ENCODE peak calls at places on chromosome 6, in four cellular contexts. W is uterus; K is CD4-positive, CD25-positive, alpha-beta regulatory T cell; X is CD8-positive, alpha-beta T cell. H is an unnamed sample.

GRCh38 chr6:115706324-115706723 is 354.4 kb downstream of the FRK start:
- DNase-seq in W (no peak), K (no peak), X (no peak), H (no peak)

GRCh38 chr6:166112580-166112979 is 55.1 kb downstream of the TBXT start:
- DNase-seq in W (no peak), K (no peak), X (no peak), H (no peak)

GRCh38 chr6:113842165-113842564 is 15.0 kb upstream of the MARCKS start:
- DNase-seq in W (no peak), K (no peak), X (no peak), H (no peak)

GRCh38 chr6:138563650-138564049 is 64.4 kb upstream of the NHSL1 start:
- DNase-seq in W (no peak), K (no peak), X (no peak), H (no peak)

GRCh38 chr6:35185302-35185681 is 28.5 kb upstream of the SCUBE3 start:
- DNase-seq in W (no peak), K (no peak), X (no peak), H (no peak)

GRCh38 chr6:39082310-39082709 is 32.7 kb downstream of the SAYSD1 start:
- DNase-seq in W (no peak), K (no peak), X (no peak), H (no peak)

GRCh38 chr6:147204060-147204785 is at the start of gene STXBP5:
- DNase-seq in W (peak; percentile 51), K (peak; percentile 69), X (peak; percentile 1), H (no peak)

GRCh38 chr6:75213112-75213511 is 7.3 kb upstream of the COL12A1 start:
- DNase-seq in W (no peak), K (no peak), X (no peak), H (no peak)

GRCh38 chr6:10101551-10102252 is 313.2 kb downstream of the TFAP2A start:
- DNase-seq in W (no peak), K (no peak), X (no peak), H (no peak)

GRCh38 chr6:63476302-63476701 is 96.0 kb upstream of the LOC128125822 start:
- DNase-seq in W (no peak), K (no peak), X (no peak), H (no peak)

GRCh38 chr6:42028234-42029061 is 21.9 kb upstream of the TAF8 start:
- DNase-seq in W (no peak), K (peak; percentile 35), X (no peak), H (no peak)

GRCh38 chr6:170393807-170394399 is 87.3 kb downstream of the FAM120B start:
- DNase-seq in W (no peak), K (no peak), X (no peak), H (no peak)

GRCh38 chr6:111745636-111746035 is 127.6 kb downstream of the FYN start:
- DNase-seq in W (no peak), K (no peak), X (no peak), H (no peak)

GRCh38 chr6:118299023-118299422 is 249.1 kb upstream of the PLN start:
- DNase-seq in W (no peak), K (no peak), X (no peak), H (no peak)

GRCh38 chr6:137949686-137950390 is 82.8 kb downstream of the TNFAIP3 start:
- DNase-seq in W (no peak), K (peak; percentile 66), X (no peak), H (no peak)

GRCh38 chr6:70846207-70846835 is 110.5 kb downstream of the B3GAT2 start:
- DNase-seq in W (no peak), K (no peak), X (no peak), H (no peak)

GRCh38 chr6:74814440-74814839 is 391.4 kb downstream of the COL12A1 start:
- DNase-seq in W (no peak), K (no peak), X (no peak), H (no peak)

GRCh38 chr6:100460650-100461204 is 4.0 kb downstream of the SIM1 start:
- DNase-seq in W (no peak), K (no peak), X (no peak), H (no peak)

GRCh38 chr6:100462396-100462795 is 2.3 kb downstream of the SIM1 start:
- DNase-seq in W (no peak), K (no peak), X (no peak), H (no peak)

GRCh38 chr6:100462990-100463684 is 1.6 kb downstream of the SIM1 start:
- DNase-seq in W (no peak), K (no peak), X (no peak), H (no peak)

GRCh38 chr6:100461273-100461919 is 3.3 kb downstream of the SIM1 start:
- DNase-seq in W (no peak), K (no peak), X (no peak), H (no peak)

GRCh38 chr6:100461920-100462295 is 2.8 kb downstream of the SIM1 start:
- DNase-seq in W (no peak), K (peak; percentile 36), X (no peak), H (no peak)
- H3K4me3 ChIP-seq in W (no peak overlapping the region), K (peak overlapping the region; percentile 57), X (no peak overlapping the region), H (no peak overlapping the region)

GRCh38 chr6:11278207-11278559 is 45.7 kb upstream of the NEDD9 start:
- DNase-seq in W (no peak), K (peak; percentile 11), X (no peak), H (no peak)
- H3K27me3 ChIP-seq in W (no peaks in the 10 kb centered on the region), K (no peaks in the 10 kb centered on the region), X (no peaks in the 10 kb centered on the region), H (no peaks in the 10 kb centered on the region)

GRCh38 chr6:15348528-15348927 is 102.7 kb downstream of the JARID2 start:
- DNase-seq in W (no peak), K (no peak), X (no peak), H (no peak)
- H3K4me1 ChIP-seq in W (no peaks in the 10 kb centered on the region), K (peaks cover 9% of the 10 kb centered on the region), X (peaks cover 61% of the 10 kb centered on the region), H (peaks cover 30% of the 10 kb centered on the region)

GRCh38 chr6:157990321-157991066 is 8.8 kb downstream of the SYNJ2 start:
- DNase-seq in W (no peak), K (peak; percentile 52), X (no peak), H (no peak)
- H3K4me3 ChIP-seq in W (no peak overlapping the region), K (no peak overlapping the region), X (peak overlapping the region; percentile 38), H (no peak overlapping the region)

GRCh38 chr6:33812669-33813068 is 8.9 kb upstream of the MLN start:
- DNase-seq in W (no peak), K (peak; percentile 30), X (no peak), H (no peak)

GRCh38 chr6:33808781-33809180 is 5.0 kb upstream of the MLN start:
- DNase-seq in W (no peak), K (no peak), X (no peak), H (no peak)

GRCh38 chr6:33807606-33808005 is 3.8 kb upstream of the MLN start:
- DNase-seq in W (no peak), K (no peak), X (no peak), H (no peak)

GRCh38 chr6:33806795-33807194 is 3.0 kb upstream of the MLN start:
- DNase-seq in W (no peak), K (no peak), X (no peak), H (no peak)

GRCh38 chr6:33809619-33810018 is 5.8 kb upstream of the MLN start:
- DNase-seq in W (no peak), K (no peak), X (no peak), H (no peak)
- H3K27me3 ChIP-seq in W (peaks cover 6% of the 10 kb centered on the region), K (peaks cover 16% of the 10 kb centered on the region), X (peaks cover 16% of the 10 kb centered on the region), H (no peaks in the 10 kb centered on the region)

GRCh38 chr6:132505158-132505557 is 7.8 kb downstream of the STX7 start:
- DNase-seq in W (no peak), K (no peak), X (no peak), H (no peak)
- H3K4me1 ChIP-seq in W (no peaks in the 10 kb centered on the region), K (peaks cover 6% of the 10 kb centered on the region), X (no peaks in the 10 kb centered on the region), H (no peaks in the 10 kb centered on the region)

GRCh38 chr6:105135056-105135455 is 44.8 kb downstream of the POPDC3 start:
- DNase-seq in W (no peak), K (no peak), X (no peak), H (no peak)

GRCh38 chr6:105138141-105138540 is 41.7 kb downstream of the POPDC3 start:
- DNase-seq in W (no peak), K (no peak), X (no peak), H (no peak)

GRCh38 chr6:105136433-105137350 is 43.1 kb downstream of the POPDC3 start:
- DNase-seq in W (peak; percentile 43), K (peak; percentile 20), X (no peak), H (peak; percentile 65)

GRCh38 chr6:105137388-105137787 is 42.4 kb downstream of the POPDC3 start:
- DNase-seq in W (peak; percentile 25), K (no peak), X (no peak), H (no peak)

GRCh38 chr6:105135907-105136432 is 43.8 kb downstream of the POPDC3 start:
- DNase-seq in W (no peak), K (no peak), X (no peak), H (no peak)
- H3K4me3 ChIP-seq in W (peak overlapping the region; percentile 56), K (no peak overlapping the region), X (peak overlapping the region; percentile 13), H (peak overlapping the region; percentile 97)

H was measured in right atrium auricular region.